ENCODE peak calls at places on chromosomes 13 and 19, in six cellular contexts. C is PC-3, V is Calu3, P is pancreas, U is HFFc6, O is ascending aorta. H is an unnamed sample.

GRCh38 chr13:102197193-102197592 is 204.7 kb downstream of the FGF14 start:
- DNase-seq in C (peak; percentile 28), V (peak; percentile 6), P (no peak), U (no peak), O (no peak), H (no peak)

GRCh38 chr13:113915012-113915763 is 51.3 kb upstream of the GAS6 start:
- DNase-seq in C (no peak), V (no peak), P (no peak), U (no peak), O (no peak), H (no peak)

GRCh38 chr19:11361037-11361770 is 6.0 kb downstream of the PLPPR2 start:
- DNase-seq in C (no peak), V (no peak), P (peak; percentile 84), U (no peak), O (no peak), H (peak; percentile 89)

GRCh38 chr19:58569191-58569942 is 3.8 kb downstream of the MZF1 start:
- DNase-seq in C (no peak), V (no peak), P (peak; percentile 23), U (no peak), O (no peak), H (peak; percentile 10)

GRCh38 chr13:74675185-74675584 is 541.0 kb upstream of the KLF12 start:
- DNase-seq in C (no peak), V (no peak), P (no peak), U (no peak), O (no peak), H (no peak)

GRCh38 chr19:37572203-37572602 is 22.4 kb downstream of the ZNF571 start:
- DNase-seq in C (no peak), V (no peak), P (no peak), U (peak; percentile 34), O (no peak), H (no peak)

GRCh38 chr13:24834902-24835510 is 71.0 kb downstream of the RNF17 start:
- DNase-seq in C (no peak), V (no peak), P (no peak), U (no peak), O (no peak), H (no peak)

GRCh38 chr13:50326746-50327145 is 311.5 kb downstream of the KCNRG start:
- DNase-seq in C (peak; percentile 5), V (no peak), P (no peak), U (no peak), O (no peak), H (no peak)

GRCh38 chr19:367963-368623 is 23.5 kb upstream of the MIER2 start:
- DNase-seq in C (no peak), V (no peak), P (no peak), U (no peak), O (no peak), H (peak; percentile 28)

GRCh38 chr19:3176715-3177501 is 1.7 kb upstream of the S1PR4 start:
- DNase-seq in C (peak; percentile 86), V (peak; percentile 69), P (no peak), U (peak; percentile 72), O (no peak), H (peak; percentile 32)

GRCh38 chr13:35716186-35716585 is 239.7 kb upstream of the MAB21L1 start:
- DNase-seq in C (peak; percentile 74), V (peak; percentile 16), P (no peak), U (no peak), O (no peak), H (no peak)

GRCh38 chr19:48945415-48945814 is 9.3 kb upstream of the BAX start:
- DNase-seq in C (no peak), V (no peak), P (no peak), U (no peak), O (no peak), H (no peak)

GRCh38 chr13:66675620-66676019 is 554.5 kb downstream of the PCDH9 start:
- DNase-seq in C (no peak), V (no peak), P (no peak), U (no peak), O (no peak), H (no peak)

GRCh38 chr19:480016-480855 is 16.1 kb upstream of the MADCAM1 start:
- DNase-seq in C (peak; percentile 79), V (peak; percentile 71), P (peak; percentile 89), U (peak; percentile 11), O (no peak), H (peak; percentile 80)

GRCh38 chr13:89568746-89569145 is 1778.7 kb upstream of the MIR17HG start:
- DNase-seq in C (no peak), V (no peak), P (no peak), U (no peak), O (no peak), H (no peak)

GRCh38 chr19:45102481-45102880 is 9.5 kb downstream of the PPP1R37 start:
- DNase-seq in C (no peak), V (no peak), P (no peak), U (no peak), O (no peak), H (no peak)

GRCh38 chr13:41313117-41313516 is 2.0 kb downstream of the NAA16 start:
- DNase-seq in C (no peak), V (no peak), P (no peak), U (no peak), O (no peak), H (no peak)

GRCh38 chr13:19862511-19863313 is 737 bp downstream of the ZMYM5 start:
- DNase-seq in C (peak; percentile 27), V (peak; percentile 15), P (no peak), U (peak; percentile 3), O (no peak), H (peak; percentile 42)

GRCh38 chr19:11088508-11089253 is 582 bp upstream of the LDLR start:
- DNase-seq in C (no peak), V (no peak), P (no peak), U (no peak), O (no peak), H (no peak)

GRCh38 chr19:10173527-10173926 is 21.2 kb downstream of the DNMT1 start:
- DNase-seq in C (peak; percentile 57), V (peak; percentile 1), P (no peak), U (peak; percentile 57), O (no peak), H (no peak)

DNA sequence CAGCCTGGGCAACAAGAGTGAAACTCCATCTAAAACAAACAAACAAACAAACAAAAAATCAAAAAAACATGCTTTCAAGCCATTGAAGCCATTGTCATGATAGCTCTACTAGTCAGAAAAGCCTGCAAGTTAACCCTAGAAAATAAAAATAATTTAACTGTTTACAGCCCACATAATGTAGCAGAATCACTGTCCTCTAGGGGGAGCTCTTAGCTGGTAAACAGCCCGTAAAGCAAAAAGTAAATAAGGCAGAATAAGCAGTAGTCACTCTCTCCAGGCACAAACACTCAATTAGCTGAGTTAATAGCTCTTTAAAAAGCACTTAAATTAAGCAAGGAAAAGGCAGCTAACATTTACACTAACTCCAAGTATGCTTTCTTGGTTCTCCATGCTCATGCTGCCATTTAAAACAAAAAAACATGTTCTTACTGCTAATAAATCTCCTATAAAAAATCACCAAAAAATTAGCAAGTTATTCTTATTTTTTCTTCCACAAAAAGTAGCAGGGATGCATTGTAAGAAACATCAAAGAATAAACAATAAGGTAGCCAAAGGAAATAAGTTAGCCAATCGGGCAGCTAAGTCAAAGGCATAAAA is 11.3 kb downstream of the LILRB4 start:
- DNase-seq in C (peak; percentile 75), V (peak; percentile 28), P (no peak), U (peak; percentile 17), O (no peak), H (no peak)
- TF ChIP-seq CTCF in C (peak; percentile 93), V (peak; percentile 79), P (peak; percentile 17), U (peak; percentile 81), O (no peak), H (peak; percentile 38)

DNA sequence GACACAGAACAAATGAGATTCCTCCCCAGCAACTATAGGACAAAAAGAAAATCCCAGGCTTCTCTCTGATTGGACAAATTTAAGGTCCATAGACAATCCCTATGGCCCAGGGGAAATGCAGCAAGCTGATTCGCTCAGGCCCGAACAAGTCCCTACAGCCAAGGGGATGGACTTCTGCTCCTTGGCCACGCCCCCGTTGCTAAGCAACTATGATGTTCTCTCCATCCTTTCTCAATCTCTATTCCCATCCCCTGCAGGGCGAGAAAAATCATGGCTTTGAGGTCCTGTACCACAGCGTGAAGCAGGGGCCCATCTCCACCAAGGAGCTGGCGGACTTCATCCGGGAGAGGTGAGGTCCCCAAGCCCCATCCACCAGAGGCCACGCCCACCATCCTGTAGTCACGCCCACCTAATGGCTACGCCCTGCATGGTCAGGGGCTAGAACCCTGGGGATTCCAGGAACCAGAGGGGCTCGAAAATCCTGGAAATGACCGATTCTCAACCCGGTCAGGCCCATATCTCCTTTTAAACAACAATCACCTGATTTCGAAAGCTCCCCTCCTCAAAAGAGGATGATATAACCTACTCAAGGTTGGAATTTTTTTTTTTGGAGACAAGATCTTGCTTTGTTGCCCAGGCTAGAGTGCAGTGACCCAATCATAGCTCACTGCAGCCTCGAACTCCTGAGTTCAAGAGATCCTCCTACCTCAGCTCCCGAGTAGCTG is 11.4 kb downstream of the FCHO1 start:
- DNase-seq in C (peak; percentile 70), V (peak; percentile 16), P (no peak), U (peak; percentile 52), O (no peak), H (no peak)
- TF ChIP-seq CTCF in C (no peak), V (no peak), P (no peak), U (no peak), O (no peak), H (no peak)

DNA sequence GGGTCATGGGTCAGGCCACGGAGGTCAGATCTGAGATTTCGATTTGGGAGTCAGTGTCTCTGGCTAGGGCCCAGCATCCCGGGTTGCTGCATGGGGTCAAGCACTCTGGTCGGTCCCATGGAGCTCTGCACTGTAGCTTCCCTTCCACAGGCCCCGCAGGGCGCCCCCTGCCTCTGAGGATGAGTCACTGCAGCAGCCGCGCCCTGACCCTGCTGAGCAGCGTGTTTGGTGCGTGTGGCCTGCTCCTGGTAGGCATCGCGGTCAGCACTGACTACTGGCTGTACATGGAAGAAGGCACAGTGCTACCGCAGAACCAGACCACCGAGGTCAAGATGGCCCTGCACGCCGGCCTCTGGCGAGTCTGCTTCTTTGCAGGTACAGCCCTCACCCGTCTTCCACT is 3.6 kb downstream of the CACNG7 start:
- DNase-seq in C (no peak), V (no peak), P (no peak), U (no peak), O (no peak), H (no peak)
- TF ChIP-seq CTCF in C (peak; percentile 52), V (peak; percentile 37), P (no peak), U (peak; percentile 55), O (no peak), H (no peak)

GRCh38 chr13:46614582-46614981 is 61.6 kb downstream of the LRCH1 start:
- DNase-seq in C (no peak), V (no peak), P (no peak), U (no peak), O (no peak), H (no peak)
- TF ChIP-seq CTCF in C (no peak), V (no peak), P (no peak), U (no peak), O (no peak), H (no peak)

DNA sequence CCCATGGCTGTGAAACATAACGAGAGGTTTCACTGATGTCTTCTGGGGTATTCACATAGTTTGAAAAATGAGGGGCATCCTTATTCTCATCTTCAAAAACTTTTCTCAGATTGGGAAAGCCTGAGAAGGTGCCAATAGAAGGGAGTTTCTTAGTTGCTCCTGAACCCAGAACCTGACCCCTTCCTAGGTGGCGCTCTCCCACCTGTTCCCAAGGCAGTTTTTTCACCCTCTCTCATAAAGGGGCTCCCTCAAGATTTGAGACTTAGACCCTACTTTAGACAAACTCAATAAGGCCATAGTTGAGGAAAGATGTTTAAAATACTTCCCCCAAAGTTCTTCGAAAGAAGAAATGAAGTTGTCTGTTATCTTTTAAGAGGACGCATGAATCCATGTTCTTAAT is 142.2 kb downstream of the FGF9 start:
- DNase-seq in C (no peak), V (no peak), P (no peak), U (no peak), O (no peak), H (no peak)
- TF ChIP-seq CTCF in C (peak; percentile 26), V (no peak), P (no peak), U (no peak), O (no peak), H (no peak)